ENCODE peak calls at places on chromosomes 5 and 9, in ten cellular contexts. One of them, this sample, is unnamed. For H3K4me1 and H3K27me3, the result is how much of the 10 kb centered on the place peaks cover.

GRCh38 chr9:85960688-85961093 is 19.7 kb downstream of the NAA35 start:
- DNase-seq in GM23248: no peak
- DNase-seq in pancreas: no peak
- DNase-seq in prostate gland: no peak
- DNase-seq in mammary epithelial cell: no peak
- DNase-seq in MM.1S: no peak
- DNase-seq in esophagus squamous epithelium: no peak
- DNase-seq in HCT116: no peak
- DNase-seq in left ventricle myocardium inferior: no peak
- DNase-seq in tibial artery: no peak
- DNase-seq in this sample: no peak

GRCh38 chr9:70554881-70555280 is 140.4 kb upstream of the KLF9 start:
- DNase-seq in MM.1S: no peak
- DNase-seq in left ventricle myocardium inferior: no peak
- DNase-seq in GM23248: no peak
- DNase-seq in mammary epithelial cell: no peak
- DNase-seq in HCT116: no peak
- DNase-seq in esophagus squamous epithelium: no peak
- DNase-seq in pancreas: no peak
- DNase-seq in tibial artery: no peak
- DNase-seq in prostate gland: no peak
- DNase-seq in this sample: no peak

GRCh38 chr5:169300468-169301385 is at the start of gene SLIT3:
- DNase-seq in tibial artery: peak
- DNase-seq in esophagus squamous epithelium: no peak
- DNase-seq in GM23248: peak
- DNase-seq in pancreas: peak
- DNase-seq in prostate gland: peak
- DNase-seq in HCT116: no peak
- DNase-seq in left ventricle myocardium inferior: peak
- DNase-seq in MM.1S: no peak
- DNase-seq in mammary epithelial cell: peak
- DNase-seq in this sample: no peak

GRCh38 chr5:14357861-14358260 is 214.7 kb downstream of the TRIO start:
- DNase-seq in GM23248: no peak
- DNase-seq in prostate gland: no peak
- DNase-seq in mammary epithelial cell: no peak
- DNase-seq in tibial artery: no peak
- DNase-seq in HCT116: no peak
- DNase-seq in MM.1S: no peak
- DNase-seq in left ventricle myocardium inferior: no peak
- DNase-seq in esophagus squamous epithelium: no peak
- DNase-seq in pancreas: no peak
- DNase-seq in this sample: no peak

GRCh38 chr5:5316333-5316732 is 106.1 kb upstream of the ICE1 start:
- DNase-seq in tibial artery: no peak
- DNase-seq in mammary epithelial cell: no peak
- DNase-seq in esophagus squamous epithelium: no peak
- DNase-seq in HCT116: no peak
- DNase-seq in GM23248: peak
- DNase-seq in left ventricle myocardium inferior: no peak
- DNase-seq in MM.1S: no peak
- DNase-seq in prostate gland: no peak
- DNase-seq in pancreas: no peak
- DNase-seq in this sample: no peak

GRCh38 chr9:130137081-130137869 is 34.9 kb upstream of the NCS1 start:
- DNase-seq in prostate gland: no peak
- DNase-seq in HCT116: no peak
- DNase-seq in pancreas: no peak
- DNase-seq in left ventricle myocardium inferior: no peak
- DNase-seq in mammary epithelial cell: no peak
- DNase-seq in esophagus squamous epithelium: no peak
- DNase-seq in GM23248: peak
- DNase-seq in tibial artery: no peak
- DNase-seq in MM.1S: no peak
- DNase-seq in this sample: no peak

GRCh38 chr5:93431255-93431654 is 149.8 kb downstream of the NR2F1-AS1 start:
- DNase-seq in esophagus squamous epithelium: no peak
- DNase-seq in mammary epithelial cell: no peak
- DNase-seq in MM.1S: no peak
- DNase-seq in pancreas: no peak
- DNase-seq in GM23248: peak
- DNase-seq in tibial artery: no peak
- DNase-seq in left ventricle myocardium inferior: no peak
- DNase-seq in prostate gland: no peak
- DNase-seq in HCT116: no peak
- DNase-seq in this sample: no peak

GRCh38 chr5:119829341-119829740 is 200.0 kb downstream of the FAM170A start:
- DNase-seq in GM23248: no peak
- DNase-seq in HCT116: no peak
- DNase-seq in esophagus squamous epithelium: no peak
- DNase-seq in MM.1S: no peak
- DNase-seq in prostate gland: no peak
- DNase-seq in tibial artery: no peak
- DNase-seq in pancreas: no peak
- DNase-seq in left ventricle myocardium inferior: no peak
- DNase-seq in mammary epithelial cell: no peak
- DNase-seq in this sample: no peak

GRCh38 chr9:113645224-113645971 is 181.9 kb downstream of the RGS3 start:
- DNase-seq in left ventricle myocardium inferior: no peak
- DNase-seq in prostate gland: no peak
- DNase-seq in mammary epithelial cell: no peak
- DNase-seq in pancreas: no peak
- DNase-seq in GM23248: no peak
- DNase-seq in tibial artery: no peak
- DNase-seq in esophagus squamous epithelium: no peak
- DNase-seq in MM.1S: no peak
- DNase-seq in HCT116: no peak
- DNase-seq in this sample: no peak

GRCh38 chr5:89187883-89188465 is 305.0 kb upstream of the MEF2C start:
- DNase-seq in mammary epithelial cell: no peak
- DNase-seq in MM.1S: peak
- DNase-seq in esophagus squamous epithelium: no peak
- DNase-seq in left ventricle myocardium inferior: no peak
- DNase-seq in pancreas: no peak
- DNase-seq in GM23248: no peak
- DNase-seq in tibial artery: no peak
- DNase-seq in HCT116: no peak
- DNase-seq in prostate gland: no peak
- DNase-seq in this sample: no peak

GRCh38 chr5:143569213-143569663 is 165.8 kb upstream of the NR3C1 start:
- DNase-seq in GM23248: no peak
- DNase-seq in esophagus squamous epithelium: no peak
- DNase-seq in left ventricle myocardium inferior: no peak
- DNase-seq in MM.1S: no peak
- DNase-seq in prostate gland: no peak
- DNase-seq in tibial artery: no peak
- DNase-seq in pancreas: no peak
- DNase-seq in mammary epithelial cell: no peak
- DNase-seq in HCT116: no peak
- DNase-seq in this sample: no peak

GRCh38 chr9:85740821-85741111 is 988 bp downstream of the AGTPBP1 start:
- DNase-seq in GM23248: no peak
- DNase-seq in esophagus squamous epithelium: no peak
- DNase-seq in pancreas: no peak
- DNase-seq in tibial artery: no peak
- DNase-seq in prostate gland: no peak
- DNase-seq in mammary epithelial cell: no peak
- DNase-seq in left ventricle myocardium inferior: no peak
- DNase-seq in HCT116: no peak
- DNase-seq in MM.1S: no peak
- DNase-seq in this sample: no peak

GRCh38 chr5:54643679-54644078 is 126.1 kb downstream of the SNX18 start:
- DNase-seq in mammary epithelial cell: peak
- DNase-seq in prostate gland: no peak
- DNase-seq in MM.1S: no peak
- DNase-seq in esophagus squamous epithelium: no peak
- DNase-seq in left ventricle myocardium inferior: no peak
- DNase-seq in HCT116: peak
- DNase-seq in tibial artery: no peak
- DNase-seq in GM23248: peak
- DNase-seq in pancreas: no peak
- DNase-seq in this sample: no peak

GRCh38 chr5:122095158-122095557 is 17.1 kb upstream of the LOX start:
- DNase-seq in HCT116: no peak
- DNase-seq in MM.1S: peak
- DNase-seq in tibial artery: no peak
- DNase-seq in GM23248: no peak
- DNase-seq in esophagus squamous epithelium: no peak
- DNase-seq in left ventricle myocardium inferior: no peak
- DNase-seq in pancreas: no peak
- DNase-seq in mammary epithelial cell: no peak
- DNase-seq in prostate gland: no peak
- DNase-seq in this sample: no peak

GRCh38 chr5:158140120-158140778 is 281.3 kb upstream of the CLINT1 start:
- DNase-seq in HCT116: no peak
- DNase-seq in prostate gland: no peak
- DNase-seq in MM.1S: no peak
- DNase-seq in mammary epithelial cell: no peak
- DNase-seq in esophagus squamous epithelium: no peak
- DNase-seq in tibial artery: peak
- DNase-seq in GM23248: peak
- DNase-seq in left ventricle myocardium inferior: peak
- DNase-seq in pancreas: no peak
- DNase-seq in this sample: no peak

GRCh38 chr9:20356392-20357206 is 265.7 kb downstream of the MLLT3 start:
- DNase-seq in esophagus squamous epithelium: no peak
- DNase-seq in HCT116: peak
- DNase-seq in left ventricle myocardium inferior: peak
- DNase-seq in tibial artery: peak
- DNase-seq in MM.1S: peak
- DNase-seq in GM23248: peak
- DNase-seq in pancreas: peak
- DNase-seq in prostate gland: peak
- DNase-seq in mammary epithelial cell: peak
- DNase-seq in this sample: peak

GRCh38 chr9:15513335-15513734 is 2.6 kb upstream of the PSIP1 start:
- DNase-seq in HCT116: peak
- DNase-seq in esophagus squamous epithelium: no peak
- DNase-seq in MM.1S: no peak
- DNase-seq in pancreas: no peak
- DNase-seq in tibial artery: no peak
- DNase-seq in GM23248: peak
- DNase-seq in left ventricle myocardium inferior: no peak
- DNase-seq in mammary epithelial cell: no peak
- DNase-seq in prostate gland: no peak
- DNase-seq in this sample: no peak

GRCh38 chr9:133127340-133127981 is 6.4 kb upstream of the RALGDS start:
- DNase-seq in left ventricle myocardium inferior: no peak
- DNase-seq in pancreas: peak
- DNase-seq in mammary epithelial cell: peak
- DNase-seq in tibial artery: peak
- DNase-seq in esophagus squamous epithelium: no peak
- DNase-seq in MM.1S: no peak
- DNase-seq in prostate gland: peak
- DNase-seq in HCT116: peak
- DNase-seq in GM23248: peak
- DNase-seq in this sample: peak
- H3K4me1 ChIP-seq in left ventricle myocardium inferior: half or more
- H3K4me1 ChIP-seq in pancreas: under half
- H3K4me1 ChIP-seq in mammary epithelial cell: under half
- H3K4me1 ChIP-seq in tibial artery: under half
- H3K4me1 ChIP-seq in esophagus squamous epithelium: half or more
- H3K4me1 ChIP-seq in MM.1S: under half
- H3K4me1 ChIP-seq in prostate gland: under half
- H3K4me1 ChIP-seq in HCT116: under half
- H3K4me1 ChIP-seq in GM23248: under half
- H3K4me1 ChIP-seq in this sample: under half

DNA sequence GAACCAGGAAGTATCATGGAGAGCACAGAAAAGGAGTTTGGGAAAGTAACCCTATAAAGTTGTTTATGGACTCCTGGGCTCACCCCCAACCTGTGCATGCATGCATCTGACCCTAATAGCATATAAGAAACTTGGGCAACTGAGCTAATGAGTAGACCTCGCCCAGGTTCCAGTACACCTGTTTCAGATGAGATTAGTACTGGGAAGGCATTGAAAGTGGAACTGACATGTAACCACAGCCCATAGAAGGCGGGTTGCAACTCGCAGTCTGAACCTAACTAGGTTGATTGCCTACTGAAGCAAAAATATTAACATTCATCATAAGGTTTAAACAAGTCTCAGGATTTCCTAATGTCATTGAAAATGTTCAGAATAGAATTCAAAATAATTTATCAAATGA is 87.0 kb downstream of the WNK2 start:
- DNase-seq in esophagus squamous epithelium: no peak
- DNase-seq in GM23248: no peak
- DNase-seq in MM.1S: peak
- DNase-seq in pancreas: no peak
- DNase-seq in tibial artery: peak
- DNase-seq in prostate gland: no peak
- DNase-seq in left ventricle myocardium inferior: no peak
- DNase-seq in mammary epithelial cell: peak
- DNase-seq in HCT116: no peak
- DNase-seq in this sample: no peak
- H3K27me3 ChIP-seq in esophagus squamous epithelium: under half
- H3K27me3 ChIP-seq in GM23248: under half
- H3K27me3 ChIP-seq in MM.1S: under half
- H3K27me3 ChIP-seq in pancreas: under half
- H3K27me3 ChIP-seq in tibial artery: under half
- H3K27me3 ChIP-seq in prostate gland: under half
- H3K27me3 ChIP-seq in left ventricle myocardium inferior: under half
- H3K27me3 ChIP-seq in mammary epithelial cell: under half
- H3K27me3 ChIP-seq in HCT116: under half
- H3K27me3 ChIP-seq in this sample: under half

DNA sequence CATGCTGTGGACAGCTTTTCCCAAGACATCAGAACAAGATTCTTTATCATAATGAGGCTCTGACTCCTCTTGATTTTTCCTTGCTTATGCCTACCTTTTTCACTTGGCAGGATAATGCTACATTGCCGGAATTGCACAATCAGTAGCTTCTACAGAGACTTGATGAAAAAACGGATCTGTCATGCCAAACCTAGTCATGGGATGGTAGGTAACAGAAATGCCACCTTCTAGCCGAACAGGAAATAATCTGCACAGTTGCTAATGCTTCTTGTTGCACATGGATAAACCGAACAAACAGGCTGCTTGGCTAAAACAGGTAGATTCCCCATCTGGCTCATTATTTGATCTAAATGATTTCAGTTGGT is 47.3 kb downstream of the RAPGEF1 start:
- DNase-seq in tibial artery: no peak
- DNase-seq in MM.1S: no peak
- DNase-seq in prostate gland: peak
- DNase-seq in left ventricle myocardium inferior: no peak
- DNase-seq in pancreas: no peak
- DNase-seq in esophagus squamous epithelium: no peak
- DNase-seq in GM23248: no peak
- DNase-seq in HCT116: no peak
- DNase-seq in mammary epithelial cell: peak
- DNase-seq in this sample: no peak
- H3K4me1 ChIP-seq in tibial artery: under half
- H3K4me1 ChIP-seq in MM.1S: under half
- H3K4me1 ChIP-seq in prostate gland: under half
- H3K4me1 ChIP-seq in left ventricle myocardium inferior: half or more
- H3K4me1 ChIP-seq in pancreas: under half
- H3K4me1 ChIP-seq in esophagus squamous epithelium: under half
- H3K4me1 ChIP-seq in GM23248: under half
- H3K4me1 ChIP-seq in HCT116: under half
- H3K4me1 ChIP-seq in mammary epithelial cell: under half
- H3K4me1 ChIP-seq in this sample: under half

GRCh38 chr5:51378778-51379652 is 4.2 kb upstream of the ISL1 start:
- DNase-seq in esophagus squamous epithelium: no peak
- DNase-seq in GM23248: peak
- DNase-seq in HCT116: no peak
- DNase-seq in MM.1S: peak
- DNase-seq in tibial artery: no peak
- DNase-seq in prostate gland: no peak
- DNase-seq in mammary epithelial cell: no peak
- DNase-seq in pancreas: no peak
- DNase-seq in left ventricle myocardium inferior: no peak
- DNase-seq in this sample: no peak
- H3K27me3 ChIP-seq in esophagus squamous epithelium: half or more
- H3K27me3 ChIP-seq in GM23248: half or more
- H3K27me3 ChIP-seq in HCT116: under half
- H3K27me3 ChIP-seq in MM.1S: under half
- H3K27me3 ChIP-seq in tibial artery: half or more
- H3K27me3 ChIP-seq in prostate gland: under half
- H3K27me3 ChIP-seq in mammary epithelial cell: half or more
- H3K27me3 ChIP-seq in pancreas: under half
- H3K27me3 ChIP-seq in left ventricle myocardium inferior: half or more
- H3K27me3 ChIP-seq in this sample: under half